ENCODE peak calls at places on chromosomes 16 and 17, in eight cellular contexts. One of them, this sample, is unnamed.

GRCh38 chr17:72063756-72064461 is 56.9 kb upstream of the SOX9 start:
- DNase-seq in IMR-90: no peak
- DNase-seq in mesendoderm: no peak
- DNase-seq in prostate gland: no peak
- DNase-seq in cardiac muscle cell: peak; percentile 4
- DNase-seq in aorta: no peak
- DNase-seq in body of pancreas: no peak
- DNase-seq in fibroblast of villous mesenchyme: no peak
- DNase-seq in this sample: no peak

GRCh38 chr17:39144414-39144813 is 7.0 kb downstream of the PLXDC1 start:
- DNase-seq in fibroblast of villous mesenchyme: peak; percentile 39
- DNase-seq in IMR-90: peak; percentile 94
- DNase-seq in aorta: peak; percentile 92
- DNase-seq in cardiac muscle cell: peak; percentile 96
- DNase-seq in body of pancreas: peak; percentile 95
- DNase-seq in mesendoderm: no peak
- DNase-seq in prostate gland: peak; percentile 83
- DNase-seq in this sample: no peak

GRCh38 chr17:69501591-69502468 is 87.3 kb downstream of the MAP2K6 start:
- DNase-seq in fibroblast of villous mesenchyme: peak; percentile 83
- DNase-seq in IMR-90: peak; percentile 90
- DNase-seq in prostate gland: peak; percentile 34
- DNase-seq in cardiac muscle cell: peak; percentile 80
- DNase-seq in body of pancreas: peak; percentile 68
- DNase-seq in mesendoderm: peak; percentile 85
- DNase-seq in aorta: no peak
- DNase-seq in this sample: no peak

GRCh38 chr16:89422905-89423630 is 67.3 kb downstream of the ANKRD11 start:
- DNase-seq in IMR-90: peak; percentile 79
- DNase-seq in mesendoderm: no peak
- DNase-seq in aorta: no peak
- DNase-seq in fibroblast of villous mesenchyme: peak; percentile 73
- DNase-seq in body of pancreas: no peak
- DNase-seq in cardiac muscle cell: peak; percentile 39
- DNase-seq in prostate gland: no peak
- DNase-seq in this sample: no peak

GRCh38 chr17:28618464-28618863 is 4.5 kb upstream of the RSKR start:
- DNase-seq in cardiac muscle cell: no peak
- DNase-seq in mesendoderm: no peak
- DNase-seq in prostate gland: no peak
- DNase-seq in IMR-90: no peak
- DNase-seq in body of pancreas: no peak
- DNase-seq in fibroblast of villous mesenchyme: no peak
- DNase-seq in aorta: no peak
- DNase-seq in this sample: no peak

GRCh38 chr17:47807421-47807820 is 14.2 kb downstream of the OSBPL7 start:
- DNase-seq in body of pancreas: no peak
- DNase-seq in mesendoderm: no peak
- DNase-seq in cardiac muscle cell: no peak
- DNase-seq in prostate gland: no peak
- DNase-seq in IMR-90: no peak
- DNase-seq in aorta: no peak
- DNase-seq in fibroblast of villous mesenchyme: no peak
- DNase-seq in this sample: no peak

GRCh38 chr17:56478836-56479447 is 114.6 kb upstream of the NOG start:
- DNase-seq in mesendoderm: peak; percentile 67
- DNase-seq in IMR-90: peak; percentile 25
- DNase-seq in prostate gland: no peak
- DNase-seq in fibroblast of villous mesenchyme: peak; percentile 15
- DNase-seq in aorta: no peak
- DNase-seq in cardiac muscle cell: peak; percentile 6
- DNase-seq in body of pancreas: peak; percentile 5
- DNase-seq in this sample: peak; percentile 37

GRCh38 chr17:11081342-11081741 is 159.7 kb upstream of the SHISA6 start:
- DNase-seq in mesendoderm: no peak
- DNase-seq in fibroblast of villous mesenchyme: no peak
- DNase-seq in prostate gland: no peak
- DNase-seq in IMR-90: no peak
- DNase-seq in body of pancreas: peak; percentile 8
- DNase-seq in aorta: no peak
- DNase-seq in cardiac muscle cell: no peak
- DNase-seq in this sample: no peak

GRCh38 chr17:73278465-73279453 is 17.1 kb upstream of the CPSF4L start:
- DNase-seq in mesendoderm: no peak
- DNase-seq in body of pancreas: peak; percentile 48
- DNase-seq in prostate gland: peak; percentile 87
- DNase-seq in cardiac muscle cell: peak; percentile 42
- DNase-seq in aorta: no peak
- DNase-seq in IMR-90: no peak
- DNase-seq in fibroblast of villous mesenchyme: peak; percentile 34
- DNase-seq in this sample: no peak

GRCh38 chr17:31392856-31393748 is 1.6 kb downstream of the RAB11FIP4 start:
- DNase-seq in mesendoderm: no peak
- DNase-seq in fibroblast of villous mesenchyme: no peak
- DNase-seq in cardiac muscle cell: no peak
- DNase-seq in body of pancreas: no peak
- DNase-seq in IMR-90: no peak
- DNase-seq in aorta: peak; percentile 72
- DNase-seq in prostate gland: peak; percentile 15
- DNase-seq in this sample: no peak

GRCh38 chr17:45320349-45320930 is 3.6 kb upstream of the MAP3K14 start:
- DNase-seq in cardiac muscle cell: no peak
- DNase-seq in IMR-90: peak; percentile 56
- DNase-seq in aorta: no peak
- DNase-seq in fibroblast of villous mesenchyme: peak; percentile 65
- DNase-seq in prostate gland: no peak
- DNase-seq in mesendoderm: no peak
- DNase-seq in body of pancreas: no peak
- DNase-seq in this sample: no peak

GRCh38 chr17:59278401-59278800 is 53.1 kb upstream of the YPEL2 start:
- DNase-seq in cardiac muscle cell: no peak
- DNase-seq in mesendoderm: no peak
- DNase-seq in aorta: no peak
- DNase-seq in fibroblast of villous mesenchyme: no peak
- DNase-seq in IMR-90: no peak
- DNase-seq in prostate gland: no peak
- DNase-seq in body of pancreas: no peak
- DNase-seq in this sample: no peak

GRCh38 chr17:59275618-59276017 is 55.3 kb downstream of the GDPD1 start:
- DNase-seq in mesendoderm: no peak
- DNase-seq in cardiac muscle cell: no peak
- DNase-seq in aorta: no peak
- DNase-seq in body of pancreas: no peak
- DNase-seq in prostate gland: no peak
- DNase-seq in IMR-90: no peak
- DNase-seq in fibroblast of villous mesenchyme: no peak
- DNase-seq in this sample: no peak

GRCh38 chr17:59277031-59277430 is 54.4 kb upstream of the YPEL2 start:
- DNase-seq in IMR-90: no peak
- DNase-seq in body of pancreas: no peak
- DNase-seq in cardiac muscle cell: no peak
- DNase-seq in fibroblast of villous mesenchyme: no peak
- DNase-seq in mesendoderm: no peak
- DNase-seq in prostate gland: no peak
- DNase-seq in aorta: no peak
- DNase-seq in this sample: no peak
- H3K4me3 ChIP-seq in IMR-90: no peak overlapping the region
- H3K4me3 ChIP-seq in body of pancreas: no peak overlapping the region
- H3K4me3 ChIP-seq in cardiac muscle cell: no peak overlapping the region
- H3K4me3 ChIP-seq in fibroblast of villous mesenchyme: no peak overlapping the region
- H3K4me3 ChIP-seq in mesendoderm: no peak overlapping the region
- H3K4me3 ChIP-seq in prostate gland: no peak overlapping the region
- H3K4me3 ChIP-seq in aorta: no peak overlapping the region
- H3K4me3 ChIP-seq in this sample: no peak overlapping the region

GRCh38 chr17:44008205-44008909 is 3.9 kb downstream of the NAGS start:
- DNase-seq in IMR-90: no peak
- DNase-seq in body of pancreas: no peak
- DNase-seq in prostate gland: no peak
- DNase-seq in aorta: no peak
- DNase-seq in mesendoderm: peak; percentile 21
- DNase-seq in fibroblast of villous mesenchyme: no peak
- DNase-seq in cardiac muscle cell: no peak
- DNase-seq in this sample: no peak

GRCh38 chr17:44005865-44006580 is 1.6 kb downstream of the NAGS start:
- DNase-seq in prostate gland: no peak
- DNase-seq in cardiac muscle cell: peak; percentile 16
- DNase-seq in IMR-90: no peak
- DNase-seq in body of pancreas: peak; percentile 55
- DNase-seq in mesendoderm: peak; percentile 75
- DNase-seq in fibroblast of villous mesenchyme: no peak
- DNase-seq in aorta: peak; percentile 83
- DNase-seq in this sample: no peak

GRCh38 chr17:44007346-44008204 is 3.2 kb downstream of the NAGS start:
- DNase-seq in prostate gland: no peak
- DNase-seq in fibroblast of villous mesenchyme: no peak
- DNase-seq in aorta: no peak
- DNase-seq in mesendoderm: peak; percentile 20
- DNase-seq in IMR-90: no peak
- DNase-seq in body of pancreas: no peak
- DNase-seq in cardiac muscle cell: peak; percentile 38
- DNase-seq in this sample: no peak

GRCh38 chr17:44005527-44005864 is 1.1 kb downstream of the NAGS start:
- DNase-seq in aorta: no peak
- DNase-seq in prostate gland: no peak
- DNase-seq in mesendoderm: no peak
- DNase-seq in IMR-90: no peak
- DNase-seq in fibroblast of villous mesenchyme: no peak
- DNase-seq in body of pancreas: no peak
- DNase-seq in cardiac muscle cell: no peak
- DNase-seq in this sample: no peak

GRCh38 chr17:44006581-44007345 is 2.3 kb downstream of the NAGS start:
- DNase-seq in fibroblast of villous mesenchyme: peak; percentile 97
- DNase-seq in mesendoderm: peak; percentile 98
- DNase-seq in aorta: peak; percentile 99
- DNase-seq in cardiac muscle cell: peak; percentile 98
- DNase-seq in body of pancreas: peak; percentile 99
- DNase-seq in IMR-90: peak; percentile 92
- DNase-seq in prostate gland: peak; percentile 99
- DNase-seq in this sample: peak; percentile 96
- H3K4me3 ChIP-seq in fibroblast of villous mesenchyme: peak overlapping the region; percentile 77
- H3K4me3 ChIP-seq in mesendoderm: peak overlapping the region; percentile 42
- H3K4me3 ChIP-seq in aorta: peak overlapping the region; percentile 58
- H3K4me3 ChIP-seq in cardiac muscle cell: peak overlapping the region; percentile 64
- H3K4me3 ChIP-seq in body of pancreas: peak overlapping the region; percentile 37
- H3K4me3 ChIP-seq in IMR-90: peak overlapping the region; percentile 59
- H3K4me3 ChIP-seq in prostate gland: peak overlapping the region; percentile 35
- H3K4me3 ChIP-seq in this sample: no peak overlapping the region

DNA sequence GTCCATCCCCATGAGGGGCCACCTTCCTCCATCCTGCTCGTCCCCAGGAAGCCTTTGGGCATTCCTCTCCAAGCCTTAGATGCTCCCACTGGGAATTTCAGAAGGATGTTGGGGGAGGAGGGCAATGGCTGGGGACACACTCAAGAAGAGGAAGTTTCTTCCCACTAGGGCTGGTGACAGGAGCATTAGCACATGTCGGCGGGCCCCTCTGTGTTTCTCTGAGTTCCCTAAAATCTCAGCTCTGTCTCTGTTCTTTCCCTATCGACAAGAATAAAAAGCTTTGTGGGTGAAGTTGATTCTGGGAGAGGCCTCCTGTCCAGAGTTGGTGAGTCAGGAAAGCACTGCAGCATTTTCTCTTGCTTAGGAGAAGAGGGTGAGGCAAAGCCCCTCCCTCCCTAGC is 19.7 kb upstream of the C17orf107 start:
- DNase-seq in mesendoderm: no peak
- DNase-seq in prostate gland: no peak
- DNase-seq in body of pancreas: peak; percentile 21
- DNase-seq in IMR-90: no peak
- DNase-seq in cardiac muscle cell: no peak
- DNase-seq in aorta: no peak
- DNase-seq in fibroblast of villous mesenchyme: no peak
- DNase-seq in this sample: no peak
- H3K4me3 ChIP-seq in mesendoderm: no peak overlapping the region
- H3K4me3 ChIP-seq in prostate gland: no peak overlapping the region
- H3K4me3 ChIP-seq in body of pancreas: no peak overlapping the region
- H3K4me3 ChIP-seq in IMR-90: no peak overlapping the region
- H3K4me3 ChIP-seq in cardiac muscle cell: no peak overlapping the region
- H3K4me3 ChIP-seq in aorta: no peak overlapping the region
- H3K4me3 ChIP-seq in fibroblast of villous mesenchyme: no peak overlapping the region
- H3K4me3 ChIP-seq in this sample: no peak overlapping the region

GRCh38 chr16:50679676-50680555 is 1.2 kb downstream of the SNX20 start:
- DNase-seq in mesendoderm: no peak
- DNase-seq in cardiac muscle cell: no peak
- DNase-seq in body of pancreas: no peak
- DNase-seq in IMR-90: no peak
- DNase-seq in fibroblast of villous mesenchyme: no peak
- DNase-seq in aorta: peak; percentile 25
- DNase-seq in prostate gland: no peak
- DNase-seq in this sample: no peak

GRCh38 chr16:50680556-50680893 is 587 bp downstream of the SNX20 start:
- DNase-seq in fibroblast of villous mesenchyme: no peak
- DNase-seq in mesendoderm: no peak
- DNase-seq in prostate gland: no peak
- DNase-seq in IMR-90: no peak
- DNase-seq in aorta: peak; percentile 16
- DNase-seq in cardiac muscle cell: no peak
- DNase-seq in body of pancreas: no peak
- DNase-seq in this sample: no peak

GRCh38 chr16:50683689-50684374 is 2.7 kb upstream of the SNX20 start:
- DNase-seq in prostate gland: no peak
- DNase-seq in aorta: peak; percentile 66
- DNase-seq in mesendoderm: no peak
- DNase-seq in IMR-90: no peak
- DNase-seq in cardiac muscle cell: no peak
- DNase-seq in fibroblast of villous mesenchyme: no peak
- DNase-seq in body of pancreas: peak; percentile 44
- DNase-seq in this sample: peak; percentile 75

GRCh38 chr16:50679266-50679665 is 1.8 kb downstream of the SNX20 start:
- DNase-seq in fibroblast of villous mesenchyme: no peak
- DNase-seq in IMR-90: no peak
- DNase-seq in body of pancreas: no peak
- DNase-seq in aorta: peak; percentile 43
- DNase-seq in prostate gland: no peak
- DNase-seq in mesendoderm: no peak
- DNase-seq in cardiac muscle cell: no peak
- DNase-seq in this sample: no peak

GRCh38 chr16:50680907-50681885 is at the start of gene SNX20:
- DNase-seq in body of pancreas: peak; percentile 48
- DNase-seq in aorta: peak; percentile 75
- DNase-seq in cardiac muscle cell: no peak
- DNase-seq in fibroblast of villous mesenchyme: no peak
- DNase-seq in mesendoderm: no peak
- DNase-seq in prostate gland: no peak
- DNase-seq in IMR-90: no peak
- DNase-seq in this sample: peak; percentile 84
- H3K4me3 ChIP-seq in body of pancreas: no peak within 1 kb of the TSS
- H3K4me3 ChIP-seq in aorta: no peak within 1 kb of the TSS
- H3K4me3 ChIP-seq in cardiac muscle cell: no peak within 1 kb of the TSS
- H3K4me3 ChIP-seq in fibroblast of villous mesenchyme: no peak within 1 kb of the TSS
- H3K4me3 ChIP-seq in mesendoderm: no peak within 1 kb of the TSS
- H3K4me3 ChIP-seq in prostate gland: no peak within 1 kb of the TSS
- H3K4me3 ChIP-seq in IMR-90: no peak within 1 kb of the TSS
- H3K4me3 ChIP-seq in this sample: peak within 1 kb of the TSS; percentile 78